ENCODE peak calls at places on chromosomes 1 and 21, in ten cellular contexts. R, P, K, N, W, S, Z, O, D and A are unnamed samples.

GRCh38 chr1:25028910-25029599 is 99.0 kb upstream of the RUNX3 start:
- DNase-seq in R (no peak), P (no peak), K (no peak), N (no peak), W (peak), S (no peak), Z (no peak), O (no peak), D (no peak), A (no peak)

GRCh38 chr1:151611288-151611790 is 511 bp upstream of the SNX27 start:
- DNase-seq in R (peak), P (no peak), K (no peak), N (no peak), W (no peak), S (no peak), Z (peak), O (peak), D (no peak), A (no peak)

GRCh38 chr1:109283748-109284600 is 1.0 kb upstream of the PSRC1 start:
- DNase-seq in R (no peak), P (no peak), K (no peak), N (peak), W (no peak), S (no peak), Z (no peak), O (no peak), D (no peak), A (no peak)

GRCh38 chr1:85665932-85666331 is 42.3 kb downstream of the ZNHIT6 start:
- DNase-seq in R (no peak), P (no peak), K (no peak), N (no peak), W (no peak), S (no peak), Z (no peak), O (no peak), D (no peak), A (no peak)

GRCh38 chr1:47618830-47619229 is 181.0 kb downstream of the FOXD2 start:
- DNase-seq in R (no peak), P (no peak), K (no peak), N (no peak), W (no peak), S (no peak), Z (no peak), O (no peak), D (no peak), A (no peak)

GRCh38 chr1:154877370-154877974 is 7.4 kb upstream of the KCNN3 start:
- DNase-seq in R (no peak), P (no peak), K (no peak), N (no peak), W (no peak), S (no peak), Z (no peak), O (peak), D (no peak), A (no peak)

GRCh38 chr1:113981962-113982931 is 3.0 kb downstream of the OLFML3 start:
- DNase-seq in R (peak), P (no peak), K (peak), N (no peak), W (no peak), S (peak), Z (peak), O (peak), D (no peak), A (peak)

GRCh38 chr1:86705633-86705985 is 1.2 kb downstream of the SH3GLB1 start:
- DNase-seq in R (no peak), P (no peak), K (no peak), N (no peak), W (no peak), S (no peak), Z (peak), O (no peak), D (no peak), A (no peak)

GRCh38 chr1:93042134-93042821 is 36.8 kb upstream of the MTF2 start:
- DNase-seq in R (no peak), P (no peak), K (no peak), N (no peak), W (peak), S (no peak), Z (no peak), O (peak), D (no peak), A (no peak)

GRCh38 chr1:66282343-66282852 is 251.6 kb upstream of the SGIP1 start:
- DNase-seq in R (no peak), P (no peak), K (no peak), N (no peak), W (peak), S (no peak), Z (peak), O (no peak), D (no peak), A (no peak)

GRCh38 chr1:52296345-52296744 is 69.7 kb downstream of the CC2D1B start:
- DNase-seq in R (no peak), P (no peak), K (no peak), N (peak), W (peak), S (peak), Z (peak), O (peak), D (no peak), A (peak)

GRCh38 chr21:46079357-46080170 is 18.3 kb upstream of the COL6A2 start:
- DNase-seq in R (peak), P (no peak), K (peak), N (no peak), W (no peak), S (peak), Z (no peak), O (peak), D (no peak), A (peak)

GRCh38 chr21:33026878-33027400 is 1.2 kb downstream of the OLIG2 start:
- DNase-seq in R (no peak), P (no peak), K (no peak), N (no peak), W (no peak), S (no peak), Z (no peak), O (no peak), D (no peak), A (no peak)

GRCh38 chr1:177200290-177200689 is 29.5 kb downstream of the BRINP2 start:
- DNase-seq in R (no peak), P (no peak), K (no peak), N (no peak), W (no peak), S (no peak), Z (peak), O (no peak), D (no peak), A (no peak)

GRCh38 chr21:38913120-38913975 is 107.6 kb downstream of the ETS2 start:
- DNase-seq in R (peak), P (peak), K (peak), N (peak), W (peak), S (no peak), Z (peak), O (peak), D (peak), A (peak)

GRCh38 chr1:225427249-225428065 is at the start of gene LBR:
- DNase-seq in R (no peak), P (no peak), K (peak), N (peak), W (no peak), S (no peak), Z (no peak), O (peak), D (peak), A (peak)

GRCh38 chr1:40385437-40386310 is 12.1 kb downstream of the SMAP2 start:
- DNase-seq in R (no peak), P (no peak), K (no peak), N (no peak), W (peak), S (no peak), Z (no peak), O (no peak), D (no peak), A (no peak)

GRCh38 chr1:153795325-153795837 is 20.2 kb downstream of the SLC27A3 start:
- DNase-seq in R (no peak), P (no peak), K (peak), N (no peak), W (no peak), S (no peak), Z (no peak), O (no peak), D (no peak), A (no peak)

GRCh38 chr1:169782596-169782995 is 12.1 kb downstream of the METTL18 start:
- DNase-seq in R (no peak), P (no peak), K (no peak), N (no peak), W (no peak), S (no peak), Z (no peak), O (no peak), D (no peak), A (no peak)

GRCh38 chr1:6971048-6971447 is 185.8 kb downstream of the CAMTA1 start:
- DNase-seq in R (no peak), P (no peak), K (no peak), N (no peak), W (no peak), S (no peak), Z (no peak), O (no peak), D (no peak), A (peak)

GRCh38 chr1:23699280-23700179 is 7.9 kb downstream of the RPL11 start:
- DNase-seq in R (no peak), P (no peak), K (no peak), N (no peak), W (no peak), S (no peak), Z (peak), O (no peak), D (no peak), A (no peak)

GRCh38 chr1:240522122-240522822 is 89.7 kb downstream of the GREM2 start:
- DNase-seq in R (no peak), P (no peak), K (no peak), N (no peak), W (no peak), S (no peak), Z (no peak), O (peak), D (no peak), A (no peak)

GRCh38 chr1:116717318-116717717 is 36.9 kb upstream of the CD2 start:
- DNase-seq in R (no peak), P (no peak), K (no peak), N (no peak), W (no peak), S (no peak), Z (no peak), O (no peak), D (no peak), A (no peak)

GRCh38 chr1:84736445-84736844 is 46.2 kb upstream of the SSX2IP start:
- DNase-seq in R (no peak), P (no peak), K (no peak), N (no peak), W (no peak), S (no peak), Z (no peak), O (no peak), D (no peak), A (no peak)

GRCh38 chr21:46357335-46357604 is 33.3 kb downstream of the PCNT start:
- DNase-seq in R (no peak), P (no peak), K (no peak), N (no peak), W (no peak), S (no peak), Z (no peak), O (no peak), D (no peak), A (no peak)

GRCh38 chr1:3249846-3250501 is 181.0 kb downstream of the PRDM16 start:
- DNase-seq in R (no peak), P (no peak), K (no peak), N (no peak), W (no peak), S (no peak), Z (no peak), O (peak), D (no peak), A (no peak)

DNA sequence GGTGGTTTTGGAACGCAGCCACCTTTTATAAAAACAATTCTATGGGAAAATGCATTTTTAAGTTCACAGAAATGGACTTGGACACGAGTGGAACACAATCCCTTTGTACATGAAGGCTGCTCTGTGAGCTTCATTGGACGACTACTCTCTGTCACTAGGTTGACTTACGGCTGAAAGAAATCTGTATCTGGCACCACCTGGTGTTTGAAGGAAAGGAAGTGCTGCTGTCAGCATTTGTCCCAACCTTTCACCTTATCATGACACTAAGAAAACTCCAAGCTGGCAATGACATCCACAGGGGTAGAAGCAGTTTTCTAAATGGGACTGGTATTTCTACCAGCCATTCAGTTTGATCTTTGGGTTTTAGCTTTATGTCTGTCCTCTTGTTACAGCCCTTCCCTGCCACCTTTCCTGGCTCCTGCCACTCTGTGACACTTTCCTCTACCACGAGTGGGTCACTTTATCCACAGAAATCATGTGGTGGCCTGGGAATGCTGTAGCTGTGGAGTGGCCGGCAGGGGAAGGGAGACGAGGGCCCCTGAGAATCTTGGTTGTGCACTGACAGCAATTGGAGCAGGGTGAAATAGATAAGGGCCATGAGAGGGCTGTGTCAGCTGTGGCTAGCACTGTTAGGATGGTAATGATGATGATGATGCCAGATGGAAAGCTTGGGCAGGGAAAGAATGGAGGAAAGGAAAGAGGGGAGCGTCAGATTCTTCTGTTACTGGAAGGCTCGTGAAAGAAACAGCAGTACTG is 85.2 kb downstream of the TBX19 start:
- DNase-seq in R (no peak), P (no peak), K (no peak), N (peak), W (no peak), S (no peak), Z (no peak), O (peak), D (no peak), A (no peak)
- TF ChIP-seq CTCF in R (no peak), P (no peak), K (no peak), N (peak), W (peak), S (no peak), Z (peak), O (peak), D (no peak), A (no peak)

DNA sequence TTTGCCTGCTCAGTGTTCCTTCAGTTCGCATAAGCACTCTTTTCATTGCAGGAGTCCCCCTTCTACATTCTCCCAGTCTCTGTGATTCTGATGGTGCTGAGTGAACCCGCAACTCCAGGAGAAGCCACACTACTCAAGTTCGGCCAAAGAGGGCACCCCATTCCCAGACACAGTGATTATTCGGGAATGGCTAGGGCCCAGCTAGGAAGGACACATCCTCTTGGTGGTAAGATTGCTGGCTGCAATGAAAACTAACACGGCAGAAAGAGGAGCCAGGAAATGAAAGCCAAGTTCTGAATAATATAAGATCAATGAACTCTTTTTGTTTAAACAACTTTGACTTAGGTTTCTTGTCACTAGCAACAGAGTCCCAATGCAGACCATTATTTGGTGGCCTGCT is 14.9 kb downstream of the CREG1 start:
- DNase-seq in R (no peak), P (peak), K (no peak), N (no peak), W (no peak), S (no peak), Z (no peak), O (no peak), D (no peak), A (no peak)
- TF ChIP-seq CTCF in R (no peak), P (no peak), K (no peak), N (no peak), W (no peak), S (no peak), Z (no peak), O (no peak), D (no peak), A (no peak)

DNA sequence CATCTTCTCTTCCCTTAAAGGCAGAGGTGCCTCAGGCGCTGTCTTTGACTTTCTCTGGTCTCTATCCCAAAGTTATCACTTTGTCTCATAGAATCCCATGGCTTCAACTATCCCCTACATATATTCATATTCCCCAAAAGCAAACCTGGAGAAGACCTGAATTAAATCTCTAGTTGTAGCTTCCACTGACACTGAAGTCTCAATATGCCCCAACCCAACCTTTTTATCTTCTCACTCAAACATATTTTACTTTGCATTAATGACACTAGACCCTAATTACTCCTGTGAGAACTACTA is 354.5 kb upstream of the DUSP10 start:
- DNase-seq in R (no peak), P (no peak), K (no peak), N (no peak), W (no peak), S (no peak), Z (no peak), O (no peak), D (no peak), A (no peak)
- TF ChIP-seq CTCF in R (no peak), P (no peak), K (no peak), N (no peak), W (no peak), S (no peak), Z (no peak), O (no peak), D (no peak), A (no peak)

DNA sequence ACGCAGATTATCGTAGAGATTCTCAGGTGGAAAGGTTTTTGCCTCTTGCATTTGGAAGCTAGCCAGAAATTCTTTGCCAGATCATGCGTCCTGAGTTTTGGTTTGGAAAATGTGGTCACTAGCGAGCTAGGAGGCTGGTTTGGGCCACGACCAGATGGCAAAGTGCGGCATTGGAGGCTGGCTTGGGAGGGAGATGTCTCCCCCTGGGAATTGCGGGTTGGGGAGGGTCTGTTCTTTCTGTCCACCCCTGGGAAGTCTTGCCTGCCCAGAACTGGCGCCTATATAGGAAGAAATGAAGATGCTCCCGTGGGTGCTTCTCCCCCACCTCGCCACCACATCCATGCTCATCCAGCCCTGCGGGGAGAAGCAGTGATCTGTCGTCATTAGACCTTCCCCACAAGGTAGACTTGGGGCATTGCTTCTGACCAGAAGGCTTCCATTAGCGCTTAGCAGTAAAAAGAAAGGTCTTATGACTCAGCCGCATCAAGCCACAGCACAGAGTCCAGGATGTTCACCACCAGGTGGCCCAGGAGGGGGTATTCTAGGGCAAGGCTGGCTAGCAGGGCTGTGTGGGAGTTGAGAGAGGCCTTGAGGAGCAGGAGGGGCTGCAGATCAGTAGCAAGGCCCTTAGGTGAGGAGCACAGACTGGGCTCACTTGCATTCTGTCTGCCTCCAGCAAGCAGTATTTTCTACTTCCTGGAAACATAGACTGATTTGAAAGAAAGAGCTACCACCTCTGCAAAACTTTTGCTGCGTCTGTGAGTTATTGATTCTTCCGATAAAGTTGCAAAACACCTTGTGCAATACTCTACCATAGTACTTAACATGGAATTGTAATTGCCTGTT is 1.5 kb upstream of the PTP4A2 start:
- DNase-seq in R (no peak), P (no peak), K (peak), N (peak), W (peak), S (peak), Z (peak), O (peak), D (peak), A (peak)
- TF ChIP-seq CTCF in R (no peak), P (no peak), K (peak), N (peak), W (peak), S (peak), Z (peak), O (peak), D (peak), A (peak)

DNA sequence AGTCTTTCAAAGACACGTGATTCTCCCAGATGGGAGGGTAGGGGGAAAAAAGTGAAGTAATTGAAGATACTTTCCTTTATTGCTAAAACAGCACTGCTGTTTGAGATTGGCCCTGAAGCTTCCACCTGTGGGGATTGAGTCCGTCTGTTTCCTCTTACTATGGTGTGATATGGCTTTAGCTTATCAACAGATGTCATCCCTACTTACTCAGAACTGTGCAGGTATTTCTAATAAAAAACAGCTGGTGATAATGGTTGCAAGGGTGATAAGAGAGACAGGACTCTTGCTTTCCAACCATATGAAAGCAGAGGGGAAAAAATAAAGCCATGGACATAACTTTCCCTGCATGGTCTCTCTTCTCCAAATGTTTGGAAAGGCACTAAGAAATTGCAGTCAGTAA is 41.7 kb upstream of the C8B start:
- DNase-seq in R (no peak), P (no peak), K (no peak), N (no peak), W (no peak), S (no peak), Z (no peak), O (no peak), D (no peak), A (peak)
- TF ChIP-seq CTCF in R (no peak), P (no peak), K (no peak), N (no peak), W (no peak), S (no peak), Z (no peak), O (no peak), D (no peak), A (no peak)

GRCh38 chr1:18486195-18486594 is 5.5 kb downstream of the KLHDC7A start:
- DNase-seq in R (no peak), P (peak), K (no peak), N (peak), W (no peak), S (no peak), Z (no peak), O (no peak), D (no peak), A (peak)
- TF ChIP-seq CTCF in R (no peak), P (no peak), K (no peak), N (peak), W (no peak), S (no peak), Z (no peak), O (peak), D (peak), A (no peak)

DNA sequence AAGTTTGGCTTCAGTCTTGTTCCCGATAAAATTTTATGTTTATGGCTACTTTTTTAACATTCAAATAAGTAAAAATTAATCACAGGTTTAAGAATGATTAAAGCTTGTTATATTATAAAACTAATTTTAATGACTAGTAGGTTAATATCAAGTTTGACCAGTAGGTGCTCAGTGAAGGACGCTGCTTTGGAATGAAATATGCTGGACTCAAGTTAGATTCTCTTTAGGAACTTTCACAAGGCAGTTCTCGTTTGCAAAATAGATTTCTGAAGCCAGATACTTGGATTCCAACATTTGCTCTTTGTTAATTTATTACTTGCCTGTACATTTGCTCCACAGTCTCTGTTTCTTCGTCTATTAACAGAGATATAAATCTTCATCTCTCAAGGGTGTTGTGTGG is 432.9 kb upstream of the CHRM3 start:
- DNase-seq in R (no peak), P (no peak), K (no peak), N (no peak), W (no peak), S (no peak), Z (no peak), O (no peak), D (no peak), A (no peak)
- TF ChIP-seq CTCF in R (no peak), P (no peak), K (no peak), N (no peak), W (no peak), S (no peak), Z (peak), O (no peak), D (peak), A (peak)